ENCODE peak calls at places on chromosomes 7 and 10, in ten cellular contexts. V is iris pigment epithelial cell, W is anterior cingulate cortex, T is amniotic stem cell, H is NCI-H446, N is body of pancreas, L is vagina, M is GM12892, Y is HTR-8/SVneo, K is mucosa of descending colon. Z is an unnamed sample.
A peak's percentile ranks its signal among the peaks of the same experiment; 100 is the strongest.

GRCh38 chr7:73701357-73701995 is 18.0 kb downstream of the STX1A start:
- DNase-seq in V (peak; percentile 52), W (peak; percentile 61), T (no peak), H (no peak), N (peak; percentile 68), L (no peak), M (no peak), Y (no peak), K (peak; percentile 79), Z (no peak)

GRCh38 chr10:57964371-57964770 is 303.3 kb downstream of the IPMK start:
- DNase-seq in V (no peak), W (peak; percentile 62), T (no peak), H (no peak), N (peak; percentile 27), L (no peak), M (no peak), Y (no peak), K (no peak), Z (no peak)

GRCh38 chr7:3482147-3482921 is 181.3 kb downstream of the SDK1 start:
- DNase-seq in V (peak; percentile 65), W (no peak), T (no peak), H (no peak), N (peak; percentile 56), L (no peak), M (no peak), Y (peak; percentile 61), K (no peak), Z (no peak)

GRCh38 chr10:52526251-52526823 is 212.3 kb downstream of the DKK1 start:
- DNase-seq in V (peak; percentile 53), W (no peak), T (no peak), H (no peak), N (no peak), L (no peak), M (no peak), Y (no peak), K (no peak), Z (no peak)

GRCh38 chr7:55474944-55475911 is 97.1 kb downstream of the VOPP1 start:
- DNase-seq in V (no peak), W (no peak), T (no peak), H (no peak), N (no peak), L (peak; percentile 77), M (no peak), Y (no peak), K (no peak), Z (no peak)

GRCh38 chr10:127315888-127316287 is 119.5 kb upstream of the INSYN2A start:
- DNase-seq in V (no peak), W (no peak), T (no peak), H (no peak), N (no peak), L (no peak), M (no peak), Y (no peak), K (no peak), Z (no peak)

GRCh38 chr10:51137741-51138529 is 63.6 kb downstream of the PRKG1 start:
- DNase-seq in V (peak; percentile 34), W (no peak), T (no peak), H (no peak), N (no peak), L (no peak), M (no peak), Y (no peak), K (no peak), Z (no peak)

GRCh38 chr10:26869528-26869927 is 8.8 kb upstream of the ABI1 start:
- DNase-seq in V (peak; percentile 58), W (no peak), T (no peak), H (no peak), N (peak; percentile 71), L (no peak), M (no peak), Y (no peak), K (no peak), Z (no peak)

GRCh38 chr7:86469680-86470295 is 173.9 kb upstream of the GRM3 start:
- DNase-seq in V (peak; percentile 63), W (peak; percentile 39), T (peak; percentile 58), H (peak; percentile 70), N (peak; percentile 75), L (no peak), M (peak; percentile 5), Y (peak; percentile 8), K (peak; percentile 24), Z (peak; percentile 11)

GRCh38 chr7:20470726-20471125 is 140.0 kb downstream of the ITGB8 start:
- DNase-seq in V (no peak), W (no peak), T (no peak), H (no peak), N (no peak), L (no peak), M (no peak), Y (no peak), K (no peak), Z (no peak)

GRCh38 chr10:132003286-132003924 is 21.7 kb upstream of the BNIP3 start:
- DNase-seq in V (no peak), W (no peak), T (no peak), H (no peak), N (no peak), L (no peak), M (no peak), Y (no peak), K (no peak), Z (no peak)

Z was measured in T follicular helper cell.